ENCODE peak calls at places on chromosomes 12 and 14, in six cellular contexts. U, Z, X, M, G and B are unnamed samples.

GRCh38 chr12:80846930-80847329 is 90.8 kb downstream of the LIN7A start:
- DNase-seq in U (no peak), Z (no peak), X (no peak), M (no peak), G (no peak), B (no peak)

GRCh38 chr12:19573866-19574265 is 134.6 kb downstream of the AEBP2 start:
- DNase-seq in U (no peak), Z (no peak), X (no peak), M (no peak), G (no peak), B (no peak)

GRCh38 chr14:80390911-80391310 is 179.6 kb upstream of the DIO2 start:
- DNase-seq in U (no peak), Z (no peak), X (peak; percentile 79), M (no peak), G (no peak), B (no peak)

GRCh38 chr12:64730585-64730964 is 28.6 kb downstream of the GNS start:
- DNase-seq in U (no peak), Z (no peak), X (no peak), M (no peak), G (no peak), B (no peak)

GRCh38 chr14:67520482-67520881 is 12.6 kb upstream of the PLEKHH1 start:
- DNase-seq in U (no peak), Z (no peak), X (no peak), M (no peak), G (no peak), B (no peak)

GRCh38 chr14:75654127-75654732 is 6.4 kb downstream of the ERG28 start:
- DNase-seq in U (peak; percentile 85), Z (peak; percentile 84), X (peak; percentile 66), M (peak; percentile 88), G (peak; percentile 96), B (peak; percentile 80)

GRCh38 chr12:95164656-95165055 is 52.6 kb downstream of the FGD6 start:
- DNase-seq in U (no peak), Z (no peak), X (no peak), M (no peak), G (no peak), B (no peak)

GRCh38 chr12:58425481-58426392 is 484.4 kb downstream of the ATP23 start:
- DNase-seq in U (no peak), Z (peak; percentile 23), X (peak; percentile 95), M (peak; percentile 46), G (no peak), B (no peak)

GRCh38 chr12:30908389-30909087 is 18.0 kb upstream of the TSPAN11 start:
- DNase-seq in U (peak; percentile 60), Z (no peak), X (no peak), M (no peak), G (no peak), B (no peak)

GRCh38 chr14:35747379-35747778 is 61.7 kb downstream of the RALGAPA1 start:
- DNase-seq in U (no peak), Z (no peak), X (peak; percentile 40), M (no peak), G (no peak), B (no peak)

GRCh38 chr12:130831876-130832405 is 7.1 kb downstream of the STX2 start:
- DNase-seq in U (no peak), Z (no peak), X (no peak), M (no peak), G (no peak), B (peak; percentile 53)

GRCh38 chr12:97276198-97276580 is 186.4 kb upstream of the RMST start:
- DNase-seq in U (no peak), Z (no peak), X (no peak), M (no peak), G (peak; percentile 79), B (no peak)

GRCh38 chr12:88127855-88128254 is 14.0 kb downstream of the CEP290 start:
- DNase-seq in U (no peak), Z (no peak), X (no peak), M (no peak), G (no peak), B (no peak)

GRCh38 chr14:65478596-65478995 is 66.1 kb downstream of the FUT8 start:
- DNase-seq in U (no peak), Z (no peak), X (peak; percentile 10), M (no peak), G (no peak), B (no peak)

GRCh38 chr12:32437095-32437515 is 37.7 kb downstream of the FGD4 start:
- DNase-seq in U (no peak), Z (peak; percentile 36), X (peak; percentile 92), M (no peak), G (no peak), B (no peak)

GRCh38 chr12:212799-213526 is 994 bp downstream of the SLC6A12 start:
- DNase-seq in U (peak; percentile 26), Z (peak; percentile 39), X (no peak), M (peak; percentile 46), G (no peak), B (no peak)

GRCh38 chr14:22429546-22429945 is 159.5 kb downstream of the DAD1 start:
- DNase-seq in U (no peak), Z (no peak), X (no peak), M (no peak), G (no peak), B (no peak)

GRCh38 chr14:22426711-22427110 is 162.3 kb downstream of the DAD1 start:
- DNase-seq in U (no peak), Z (no peak), X (no peak), M (no peak), G (no peak), B (no peak)

GRCh38 chr14:22423958-22424357 is 165.1 kb downstream of the DAD1 start:
- DNase-seq in U (no peak), Z (no peak), X (no peak), M (no peak), G (no peak), B (no peak)

GRCh38 chr14:22428681-22429315 is 160.2 kb downstream of the DAD1 start:
- DNase-seq in U (no peak), Z (no peak), X (no peak), M (no peak), G (no peak), B (no peak)

DNA sequence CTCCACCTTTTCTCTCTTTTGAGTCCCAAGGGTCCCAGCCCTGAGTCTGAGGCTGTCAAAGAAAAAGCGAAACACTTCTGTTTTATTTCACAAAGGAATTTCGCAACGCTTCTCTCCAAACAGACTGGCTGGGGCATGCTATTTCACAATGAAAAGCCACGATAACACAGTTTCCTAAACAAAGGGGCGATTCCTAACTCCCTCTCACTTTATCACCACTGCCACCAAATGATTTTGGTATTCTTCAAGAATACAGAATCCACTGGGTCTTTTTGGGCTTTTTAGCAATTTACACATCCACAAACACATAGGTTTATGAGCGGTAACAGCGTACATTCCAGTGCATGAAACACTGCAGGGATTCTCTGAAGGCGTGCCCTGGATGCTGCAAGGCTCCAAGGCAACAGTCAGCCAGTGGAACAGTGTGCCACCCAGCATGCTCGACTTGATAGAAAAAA is 161.2 kb downstream of the DAD1 start:
- DNase-seq in U (peak; percentile 52), Z (peak; percentile 50), X (peak; percentile 14), M (no peak), G (no peak), B (no peak)
- H3K27ac ChIP-seq in U (no peak overlapping the region), Z (peak overlapping the region; percentile 31), X (peak overlapping the region; percentile 55), M (no peak overlapping the region), G (peak overlapping the region; percentile 34), B (no peak overlapping the region)

GRCh38 chr14:55333785-55334485 is 62.7 kb downstream of the FBXO34 start:
- DNase-seq in U (no peak), Z (no peak), X (no peak), M (no peak), G (no peak), B (no peak)
- H3K4me3 ChIP-seq in U (no peak overlapping the region), Z (no peak overlapping the region), X (no peak overlapping the region), M (no peak overlapping the region), G (no peak overlapping the region), B (no peak overlapping the region)

GRCh38 chr14:104972301-104973211 is 5.6 kb downstream of the AHNAK2 start:
- DNase-seq in U (peak; percentile 53), Z (peak; percentile 68), X (peak; percentile 93), M (peak; percentile 77), G (no peak), B (no peak)
- H3K27ac ChIP-seq in U (peak overlapping the region; percentile 94), Z (peak overlapping the region; percentile 63), X (peak overlapping the region; percentile 97), M (peak overlapping the region; percentile 82), G (peak overlapping the region; percentile 99), B (peak overlapping the region; percentile 97)

GRCh38 chr14:63051301-63051700 is 6.0 kb upstream of the KCNH5 start:
- DNase-seq in U (no peak), Z (no peak), X (no peak), M (no peak), G (no peak), B (no peak)

GRCh38 chr14:63045234-63045611 is at the start of gene KCNH5:
- DNase-seq in U (no peak), Z (no peak), X (peak; percentile 14), M (no peak), G (no peak), B (no peak)

GRCh38 chr14:63050694-63051093 is 5.4 kb upstream of the KCNH5 start:
- DNase-seq in U (no peak), Z (no peak), X (no peak), M (no peak), G (no peak), B (no peak)

GRCh38 chr14:63045612-63046320 is 508 bp upstream of the KCNH5 start:
- DNase-seq in U (no peak), Z (no peak), X (peak; percentile 37), M (no peak), G (no peak), B (no peak)

DNA sequence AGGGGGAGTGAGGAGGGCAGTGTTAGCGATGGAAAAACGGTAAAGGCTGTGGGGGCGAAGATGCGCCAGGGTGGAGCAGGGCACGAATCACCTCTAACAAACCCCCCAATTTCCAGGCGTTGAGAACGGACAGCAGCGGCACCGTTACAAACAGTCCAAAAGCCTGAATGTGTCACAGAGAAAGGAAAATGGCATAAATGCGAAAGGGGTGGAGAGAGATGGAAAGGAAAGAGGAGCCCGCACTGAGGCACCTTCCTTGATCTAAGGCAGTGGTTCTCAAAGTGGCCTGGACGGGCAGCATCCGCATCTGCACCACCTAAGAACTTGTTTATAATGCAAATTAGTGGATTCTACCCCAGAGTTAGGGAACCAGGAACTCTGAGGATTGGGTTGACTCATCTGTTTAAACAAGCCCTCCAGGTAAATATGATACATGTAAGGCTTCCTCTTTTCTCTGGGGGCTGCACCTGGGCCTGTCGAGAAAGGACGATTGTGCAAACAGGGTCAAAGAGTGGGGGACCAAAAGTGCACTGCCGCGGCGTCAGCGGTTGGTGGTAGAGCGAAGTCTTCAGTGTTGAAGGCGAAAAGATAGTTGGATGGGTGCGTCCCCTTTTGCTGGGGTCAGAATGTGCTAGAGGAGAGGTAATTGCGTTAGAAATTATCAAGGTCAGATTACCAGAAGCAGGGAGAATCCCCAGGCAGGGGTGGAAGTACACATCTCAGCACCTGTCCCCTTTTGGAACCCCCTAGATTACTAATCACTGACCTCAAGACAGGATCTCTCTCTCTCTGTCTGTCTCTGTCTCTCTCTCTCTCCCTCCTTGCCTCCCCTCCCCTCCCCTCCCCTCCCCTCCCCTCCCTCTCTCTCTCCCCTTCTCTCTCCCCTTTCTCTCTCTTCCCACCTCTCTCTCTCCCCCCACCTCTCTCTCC is 1.3 kb upstream of the KCNH5 start:
- DNase-seq in U (no peak), Z (no peak), X (no peak), M (no peak), G (no peak), B (no peak)
- H3K4me3 ChIP-seq in U (no peak overlapping the region), Z (no peak overlapping the region), X (peak overlapping the region; percentile 45), M (peak overlapping the region; percentile 41), G (peak overlapping the region; percentile 55), B (peak overlapping the region; percentile 64)